ENCODE peak calls at places on chromosomes 3 and 15, in five cellular contexts. S, O, R, Y and N are unnamed samples.

GRCh38 chr3:176514297-176514696 is 683.0 kb downstream of the TBL1XR1 start:
- DNase-seq in R (no peak), S (no peak), Y (peak; percentile 84), O (peak; percentile 37), N (no peak)

GRCh38 chr3:11653298-11654055 is 9.8 kb upstream of the VGLL4 start:
- DNase-seq in Y (no peak), R (no peak), S (no peak), O (peak; percentile 20), N (no peak)

GRCh38 chr3:149247929-149248691 is 26.5 kb upstream of the CP start:
- DNase-seq in R (no peak), Y (no peak), S (no peak), O (no peak), N (no peak)

GRCh38 chr3:47313341-47314055 is 30.8 kb downstream of the KLHL18 start:
- DNase-seq in R (no peak), O (no peak), Y (no peak), S (no peak), N (no peak)

GRCh38 chr3:65412591-65412990 is 626.1 kb downstream of the MAGI1 start:
- DNase-seq in O (peak; percentile 16), Y (no peak), R (no peak), S (peak; percentile 18), N (no peak)

GRCh38 chr15:48946088-48946839 is 17.5 kb downstream of the SHC4 start:
- DNase-seq in S (no peak), Y (peak; percentile 52), O (no peak), R (no peak), N (no peak)

GRCh38 chr3:170222647-170223541 is 670 bp downstream of the PRKCI start:
- DNase-seq in R (peak; percentile 28), O (no peak), Y (peak; percentile 34), S (peak; percentile 11), N (no peak)

GRCh38 chr3:133930341-133930933 is 34.8 kb upstream of the RAB6B start:
- DNase-seq in O (peak; percentile 49), Y (peak; percentile 53), S (no peak), R (no peak), N (no peak)

GRCh38 chr15:88839961-88840360 is 36.7 kb downstream of the ACAN start:
- DNase-seq in O (no peak), Y (no peak), S (no peak), R (no peak), N (no peak)

GRCh38 chr3:183116051-183116614 is 16.8 kb upstream of the MCCC1 start:
- DNase-seq in S (no peak), O (peak; percentile 77), R (peak; percentile 8), Y (peak; percentile 75), N (no peak)

GRCh38 chr3:56987238-56987932 is 73.1 kb upstream of the SPATA12 start:
- DNase-seq in Y (no peak), O (no peak), R (no peak), S (no peak), N (no peak)

GRCh38 chr15:70387993-70388392 is 290.3 kb upstream of the TLE3 start:
- DNase-seq in R (no peak), S (no peak), O (no peak), Y (no peak), N (no peak)

GRCh38 chr3:110711130-110711832 is 360.3 kb upstream of the NECTIN3 start:
- DNase-seq in O (no peak), R (no peak), Y (no peak), S (no peak), N (no peak)

GRCh38 chr15:92724144-92724543 is 68.6 kb upstream of the FAM174B start:
- DNase-seq in S (no peak), O (no peak), Y (no peak), R (no peak), N (no peak)

GRCh38 chr3:76307556-76307955 is 522.2 kb upstream of the ZNF717 start:
- DNase-seq in Y (no peak), R (no peak), O (no peak), S (no peak), N (no peak)

GRCh38 chr3:191282262-191283215 is 46.7 kb upstream of the CCDC50 start:
- DNase-seq in R (no peak), Y (no peak), S (no peak), O (no peak), N (no peak)

GRCh38 chr3:6928064-6928463 is 67.1 kb downstream of the GRM7 start:
- DNase-seq in O (no peak), R (no peak), S (no peak), Y (no peak), N (no peak)

DNA sequence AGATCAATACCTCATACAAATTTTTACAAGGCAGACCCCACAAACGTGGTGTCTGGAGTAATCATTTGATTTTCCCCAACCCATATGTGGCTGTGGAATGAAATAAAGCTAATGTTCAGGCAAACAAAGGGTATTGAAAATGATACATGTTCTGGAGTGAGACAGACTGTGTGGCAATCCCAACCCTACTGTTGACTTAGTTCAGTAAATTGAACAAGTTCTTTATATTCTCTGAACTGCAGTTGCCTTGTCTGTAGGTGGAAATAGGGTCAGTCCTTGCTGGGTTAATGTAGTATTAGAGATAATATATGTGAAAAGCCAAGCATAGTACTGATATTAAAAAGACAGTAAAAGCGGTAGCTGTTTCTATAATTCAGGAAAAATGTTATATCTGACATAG is 69.0 kb downstream of the GRM7 start:
- DNase-seq in R (no peak), O (no peak), Y (no peak), S (no peak), N (no peak)
- H3K9me3 ChIP-seq in R (no peaks in the 10 kb centered on the region), O (no peaks in the 10 kb centered on the region), Y (no peaks in the 10 kb centered on the region), S (no peaks in the 10 kb centered on the region), N (no peaks in the 10 kb centered on the region)

GRCh38 chr15:46178138-46178537 is 543.3 kb downstream of the SQOR start:
- DNase-seq in Y (no peak), S (no peak), R (no peak), O (no peak), N (no peak)
- H3K9me3 ChIP-seq in Y (no peaks in the 10 kb centered on the region), S (no peaks in the 10 kb centered on the region), R (no peaks in the 10 kb centered on the region), O (no peaks in the 10 kb centered on the region), N (no peaks in the 10 kb centered on the region)

DNA sequence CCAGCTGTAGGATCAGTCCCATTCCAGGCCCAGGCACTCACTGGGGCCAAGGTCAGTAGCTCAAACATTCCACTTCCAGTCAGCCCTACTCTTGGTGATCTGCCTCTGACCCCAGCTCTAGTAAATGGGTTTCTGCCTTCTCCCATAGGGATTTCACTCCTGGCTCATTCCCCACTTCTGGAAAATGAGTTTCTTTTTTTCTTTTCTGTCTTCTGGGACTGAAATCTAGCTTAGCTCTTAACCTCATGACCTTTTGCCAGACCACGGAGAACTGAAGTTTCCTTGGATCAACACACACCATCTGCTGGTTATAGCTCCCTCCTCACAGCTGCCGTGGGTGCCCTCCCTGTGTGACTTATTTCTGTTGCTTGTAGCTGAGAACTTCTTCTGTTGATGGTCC is 21.3 kb downstream of the MME start:
- DNase-seq in S (no peak), Y (peak; percentile 34), R (no peak), O (no peak), N (no peak)
- H3K9me3 ChIP-seq in S (no peaks in the 10 kb centered on the region), Y (no peaks in the 10 kb centered on the region), R (peaks cover 2% of the 10 kb centered on the region), O (no peaks in the 10 kb centered on the region), N (no peaks in the 10 kb centered on the region)

DNA sequence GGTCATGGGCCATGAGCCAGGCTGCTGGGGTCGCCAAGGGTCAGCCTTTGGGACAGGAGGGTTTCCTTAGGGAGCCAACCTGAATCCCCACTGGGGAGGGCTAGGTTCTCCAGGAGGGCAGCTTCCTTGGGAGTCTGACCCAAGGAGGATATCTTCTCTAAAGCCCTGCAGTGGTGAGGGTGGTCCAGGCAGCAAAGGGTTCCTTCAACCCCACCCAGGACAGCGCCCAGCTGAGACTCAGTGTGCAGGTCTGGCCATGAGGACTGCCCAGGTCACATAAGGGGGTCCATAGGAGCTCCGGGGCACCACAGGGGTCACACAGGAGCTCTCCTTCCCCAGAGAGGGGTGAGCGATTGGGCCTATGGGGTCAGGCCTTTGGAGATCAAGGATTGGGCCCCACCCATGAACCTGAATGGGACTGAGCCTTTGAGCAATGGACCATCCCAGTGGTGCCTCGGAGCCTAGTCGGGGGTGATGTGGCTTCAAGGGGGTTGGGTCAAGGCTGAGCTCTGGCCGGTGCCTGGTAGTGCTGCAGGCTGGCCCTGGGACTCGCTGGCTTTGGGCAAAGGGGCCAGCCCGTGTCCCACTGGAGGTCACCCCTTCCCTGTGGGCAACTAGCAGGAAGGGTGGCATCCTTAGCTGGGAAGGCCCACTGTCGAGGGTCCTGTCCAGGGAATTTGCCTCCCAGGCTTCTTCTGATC is 216.5 kb downstream of the SNRPN start:
- DNase-seq in R (no peak), S (no peak), O (no peak), Y (no peak), N (no peak)
- H3K9me3 ChIP-seq in R (peaks cover 6% of the 10 kb centered on the region), S (peaks cover 15% of the 10 kb centered on the region), O (peaks cover 49% of the 10 kb centered on the region), Y (no peaks in the 10 kb centered on the region), N (no peaks in the 10 kb centered on the region)